ENCODE peak calls at places on chromosomes 13 and 19, in eight cellular contexts. A is omental fat pad, D is GM12865, C is cardiac fibroblast, X is esophagus squamous epithelium, F is breast epithelium, E is lower lobe of right lung, J is right lobe of liver. G is an unnamed sample.

GRCh38 chr13:22063416-22064124 is 392.7 kb downstream of the FGF9 start:
- DNase-seq in X (no peak), F (no peak), E (no peak), J (no peak), C (no peak), A (no peak), D (no peak), G (no peak)

GRCh38 chr19:29724102-29724641 is 9.1 kb upstream of the C19orf12 start:
- DNase-seq in X (no peak), E (no peak), D (peak; percentile 26), F (no peak), J (no peak), C (peak; percentile 16), A (no peak), G (no peak)

GRCh38 chr13:103898481-103898880 is 832.3 kb upstream of the SLC10A2 start:
- DNase-seq in X (no peak), J (no peak), C (no peak), F (no peak), E (no peak), D (no peak), A (no peak), G (no peak)

GRCh38 chr13:112487127-112487517 is 100.8 kb downstream of the TUBGCP3 start:
- DNase-seq in C (no peak), A (no peak), J (no peak), F (no peak), D (no peak), X (no peak), E (no peak), G (no peak)

GRCh38 chr19:54662730-54663129 is at the start of gene LILRB4:
- DNase-seq in E (peak; percentile 75), A (no peak), D (peak; percentile 69), F (no peak), J (peak; percentile 40), X (no peak), C (no peak), G (no peak)

GRCh38 chr13:108948269-108948671 is 318.9 kb downstream of the MYO16 start:
- DNase-seq in A (no peak), C (no peak), F (no peak), J (no peak), E (no peak), X (no peak), D (no peak), G (no peak)

GRCh38 chr13:34044660-34045080 is 226.7 kb downstream of the RFC3 start:
- DNase-seq in A (no peak), F (no peak), D (no peak), J (no peak), C (peak; percentile 66), E (no peak), X (no peak), G (peak; percentile 14)

GRCh38 chr13:95441326-95441725 is 111.2 kb upstream of the CLDN10 start:
- DNase-seq in C (no peak), F (no peak), X (no peak), E (no peak), J (no peak), D (no peak), A (no peak), G (no peak)

GRCh38 chr19:14361824-14362223 is 19.4 kb upstream of the ADGRE5 start:
- DNase-seq in A (no peak), F (no peak), X (no peak), J (no peak), D (peak; percentile 76), E (no peak), C (peak; percentile 65), G (no peak)

GRCh38 chr13:111123221-111123620 is 8.1 kb downstream of the ARHGEF7 start:
- DNase-seq in C (no peak), A (no peak), E (no peak), X (no peak), D (no peak), F (no peak), J (no peak), G (no peak)

GRCh38 chr13:90498096-90498495 is 849.4 kb upstream of the MIR17HG start:
- DNase-seq in D (no peak), X (no peak), A (no peak), J (no peak), E (no peak), F (no peak), C (peak; percentile 7), G (no peak)

GRCh38 chr13:46909037-46909436 is 12.2 kb upstream of the HTR2A start:
- DNase-seq in C (peak; percentile 47), J (no peak), F (no peak), A (no peak), E (no peak), D (no peak), X (no peak), G (no peak)

GRCh38 chr19:46578450-46578849 is 22.7 kb upstream of the CALM3 start:
- DNase-seq in F (no peak), C (no peak), J (no peak), A (no peak), D (no peak), X (no peak), E (no peak), G (no peak)

GRCh38 chr19:46573679-46574522 is 27.2 kb upstream of the CALM3 start:
- DNase-seq in E (no peak), J (no peak), X (no peak), C (no peak), D (no peak), A (no peak), F (no peak), G (no peak)

GRCh38 chr19:46574533-46574932 is 26.6 kb upstream of the CALM3 start:
- DNase-seq in J (no peak), E (no peak), C (no peak), A (no peak), F (no peak), X (no peak), D (no peak), G (no peak)

GRCh38 chr19:46580247-46580646 is 20.9 kb upstream of the CALM3 start:
- DNase-seq in J (no peak), C (no peak), E (no peak), F (no peak), D (no peak), A (no peak), X (no peak), G (no peak)

DNA sequence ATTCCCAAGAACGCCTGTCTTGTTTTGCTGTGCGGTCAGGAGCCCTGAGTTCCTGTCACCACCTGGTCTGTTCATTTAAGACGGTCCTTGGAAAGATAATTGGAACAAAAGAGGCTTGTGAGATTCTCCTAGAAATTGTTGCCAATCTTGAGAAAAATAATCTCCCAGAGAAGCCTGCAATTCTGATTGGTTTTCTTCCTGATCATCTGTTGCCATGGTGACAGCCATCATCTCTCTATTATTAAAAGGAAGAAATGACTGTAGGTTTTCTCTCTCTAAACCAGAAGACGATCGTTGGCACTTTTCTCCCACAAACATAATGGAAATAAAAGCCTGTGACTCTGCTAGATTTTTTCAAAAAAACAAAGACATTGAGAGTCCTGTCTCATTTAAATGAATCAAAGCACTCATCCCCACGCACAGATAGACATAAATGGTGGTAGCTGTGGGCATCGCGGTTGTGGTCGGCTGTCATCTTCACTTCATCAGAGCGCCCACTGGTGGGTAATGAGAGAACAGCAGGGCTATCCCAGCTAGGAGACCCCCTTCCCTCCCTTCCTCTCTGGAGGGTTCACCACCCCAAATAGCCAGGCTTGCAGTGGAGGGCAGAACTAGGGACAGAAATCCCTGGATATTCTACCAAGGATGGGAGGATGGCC is 21.7 kb upstream of the CALM3 start:
- DNase-seq in C (no peak), A (no peak), D (peak; percentile 23), J (no peak), E (no peak), X (no peak), F (no peak), G (no peak)
- TF ChIP-seq CTCF in C (peak; percentile 47), A (no peak), D (peak; percentile 53), J (peak; percentile 3), E (peak; percentile 39), X (no peak), F (no peak), G (no peak)

DNA sequence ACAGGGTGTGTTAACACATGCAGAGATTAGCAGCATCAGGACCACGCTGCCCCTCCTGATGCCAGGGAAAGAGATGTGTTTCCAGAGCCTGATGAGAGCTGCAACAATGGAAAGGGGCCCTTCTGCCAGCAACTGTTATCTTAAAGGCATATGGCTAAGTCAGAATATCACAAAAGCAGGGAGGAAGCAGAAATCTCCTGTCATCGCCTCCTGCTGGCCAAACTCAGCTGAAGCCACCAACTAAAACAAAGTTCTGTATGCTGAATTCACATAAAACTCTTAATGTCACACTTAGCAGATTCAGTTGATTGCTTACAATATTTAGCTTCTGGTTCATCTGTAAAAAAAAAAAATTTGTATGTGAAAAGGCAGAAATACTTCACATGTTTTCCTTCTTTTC is 178.2 kb downstream of the GPC5 start:
- DNase-seq in E (no peak), J (no peak), F (no peak), C (peak; percentile 1), X (no peak), D (peak; percentile 28), A (no peak), G (no peak)
- TF ChIP-seq CTCF in E (no peak), J (no peak), F (no peak), C (no peak), X (no peak), D (peak; percentile 33), A (no peak), G (no peak)

GRCh38 chr13:78586706-78587105 is 16.6 kb downstream of the POU4F1 start:
- DNase-seq in E (no peak), X (no peak), F (no peak), J (no peak), A (no peak), C (no peak), D (no peak), G (no peak)
- TF ChIP-seq CTCF in E (no peak), X (no peak), F (no peak), J (no peak), A (no peak), C (peak; percentile 23), D (peak; percentile 16), G (no peak)

GRCh38 chr19:15971217-15971616 is 22.4 kb downstream of the OR10H4 start:
- DNase-seq in J (no peak), A (no peak), X (no peak), D (peak; percentile 5), E (no peak), C (no peak), F (no peak), G (no peak)
- TF ChIP-seq CTCF in J (peak; percentile 27), A (no peak), X (peak; percentile 43), D (no peak), E (no peak), C (no peak), F (no peak), G (no peak)

G was measured in Calu3.